ENCODE peak calls at places on chromosomes 12 and 14, in five cellular contexts. K is effector memory CD4-positive, alpha-beta T cell; W is H9; L is GM04504; P is CD8-positive, alpha-beta memory T cell. Z is an unnamed sample.

GRCh38 chr12:6507102-6507998 is 13.4 kb downstream of the NCAPD2 start:
- DNase-seq in K (no peak), W (peak), L (no peak), P (no peak), Z (no peak)

GRCh38 chr12:22321620-22322019 is 12.9 kb downstream of the ST8SIA1 start:
- DNase-seq in K (no peak), W (peak), L (no peak), P (peak), Z (no peak)

GRCh38 chr14:50836515-50836914 is 5.6 kb upstream of the NIN start:
- DNase-seq in K (no peak), W (no peak), L (no peak), P (no peak), Z (no peak)

GRCh38 chr14:102500190-102500661 is 9.3 kb downstream of the ANKRD9 start:
- DNase-seq in K (no peak), W (peak), L (peak), P (no peak), Z (no peak)

GRCh38 chr12:16359512-16360491 is 12.4 kb downstream of the MGST1 start:
- DNase-seq in K (no peak), W (peak), L (no peak), P (no peak), Z (no peak)

GRCh38 chr12:22529281-22530060 is 14.9 kb downstream of the C2CD5 start:
- DNase-seq in K (no peak), W (no peak), L (no peak), P (no peak), Z (no peak)

GRCh38 chr14:58865520-58866281 is 227.9 kb downstream of the DACT1 start:
- DNase-seq in K (no peak), W (no peak), L (no peak), P (no peak), Z (peak)

GRCh38 chr14:95218472-95219193 is 61.3 kb upstream of the DICER1 start:
- DNase-seq in K (no peak), W (peak), L (no peak), P (no peak), Z (no peak)

Z was measured in AG04450.